ENCODE peak calls at places on chromosomes 5 and 9, in four cellular contexts. I is K562, Q is SK-N-SH, G is GM12878. J is an unnamed sample.

GRCh38 chr5:36200513-36200912 is 41.2 kb downstream of the NADK2 start:
- DNase-seq in G (no peak), I (no peak), Q (no peak), J (no peak)

GRCh38 chr9:18208166-18209059 is 265.5 kb upstream of the ADAMTSL1 start:
- DNase-seq in G (no peak), Q (peak; percentile 6), I (no peak), J (peak; percentile 59)

GRCh38 chr5:143791848-143792701 is 19.9 kb upstream of the HMHB1 start:
- DNase-seq in Q (no peak), G (no peak), I (no peak), J (no peak)

GRCh38 chr9:13952906-13953305 is 361.0 kb downstream of the NFIB start:
- DNase-seq in I (no peak), G (no peak), Q (no peak), J (no peak)

GRCh38 chr5:126694403-126694802 is 82.5 kb upstream of the LMNB1 start:
- DNase-seq in Q (no peak), G (no peak), I (no peak), J (no peak)

GRCh38 chr5:126188804-126189203 is 234.4 kb upstream of the GRAMD2B start:
- DNase-seq in G (no peak), I (no peak), Q (no peak), J (no peak)

GRCh38 chr5:168946363-168946762 is 354.6 kb downstream of the SLIT3 start:
- DNase-seq in Q (peak; percentile 69), I (no peak), G (no peak), J (no peak)

GRCh38 chr5:33894566-33894965 is 2.8 kb upstream of the ADAMTS12 start:
- DNase-seq in I (no peak), Q (no peak), G (no peak), J (no peak)

GRCh38 chr5:172707285-172708182 is 63.5 kb downstream of the DUSP1 start:
- DNase-seq in Q (peak; percentile 79), I (no peak), G (no peak), J (peak; percentile 58)

GRCh38 chr5:116733995-116734716 is 159.5 kb upstream of the SEMA6A start:
- DNase-seq in I (no peak), Q (no peak), G (no peak), J (no peak)

GRCh38 chr9:97109194-97109811 is 70.4 kb upstream of the CTSV start:
- DNase-seq in Q (no peak), I (peak; percentile 8), G (peak; percentile 1), J (peak; percentile 64)

GRCh38 chr9:134624119-134624826 is 17.3 kb upstream of the COL5A1 start:
- DNase-seq in I (no peak), Q (no peak), G (no peak), J (no peak)

GRCh38 chr9:87389936-87390335 is 107.7 kb upstream of the DAPK1 start:
- DNase-seq in Q (no peak), G (no peak), I (no peak), J (no peak)

GRCh38 chr9:24832307-24832706 is 286.6 kb upstream of the IZUMO3 start:
- DNase-seq in Q (peak; percentile 5), G (no peak), I (no peak), J (peak; percentile 3)

GRCh38 chr5:2876183-2876582 is 124.7 kb upstream of the IRX2 start:
- DNase-seq in G (no peak), Q (no peak), I (no peak), J (no peak)

GRCh38 chr5:114223866-114224265 is 138.0 kb upstream of the KCNN2 start:
- DNase-seq in Q (peak; percentile 9), I (no peak), G (no peak), J (peak; percentile 21)

GRCh38 chr5:180080670-180081280 is 9.2 kb upstream of the RNF130 start:
- DNase-seq in G (no peak), I (no peak), Q (no peak), J (no peak)

GRCh38 chr5:80960531-80961375 is 590 bp downstream of the RASGRF2 start:
- DNase-seq in I (no peak), Q (peak; percentile 83), G (no peak), J (peak; percentile 18)

GRCh38 chr5:28505121-28505520 is 1466.7 kb upstream of the CDH9 start:
- DNase-seq in Q (no peak), G (no peak), I (no peak), J (no peak)

GRCh38 chr5:109416882-109417281 is 7.1 kb upstream of the PJA2 start:
- DNase-seq in G (no peak), I (no peak), Q (no peak), J (no peak)

GRCh38 chr5:100777680-100778281 is 125.3 kb downstream of the ST8SIA4 start:
- DNase-seq in G (peak; percentile 80), Q (no peak), I (no peak), J (no peak)

GRCh38 chr5:35230043-35230611 is at the start of gene PRLR:
- DNase-seq in G (no peak), Q (peak; percentile 55), I (no peak), J (peak; percentile 69)

GRCh38 chr9:26756881-26757280 is 135.7 kb downstream of the CAAP1 start:
- DNase-seq in Q (no peak), I (no peak), G (no peak), J (no peak)

GRCh38 chr5:170173227-170173626 is 59.6 kb upstream of the C5orf58 start:
- DNase-seq in G (no peak), Q (no peak), I (no peak), J (no peak)

GRCh38 chr9:34744295-34745221 is 34.6 kb upstream of the CCL21 start:
- DNase-seq in G (no peak), Q (no peak), I (no peak), J (no peak)

GRCh38 chr9:92710368-92710767 is 40.4 kb upstream of the IPPK start:
- DNase-seq in G (no peak), Q (no peak), I (no peak), J (no peak)

GRCh38 chr9:126531591-126531990 is 82.1 kb upstream of the LMX1B start:
- DNase-seq in G (no peak), Q (no peak), I (no peak), J (no peak)

GRCh38 chr9:76255781-76256455 is 138.3 kb downstream of the RFK start:
- DNase-seq in G (no peak), I (no peak), Q (no peak), J (no peak)

GRCh38 chr9:33229359-33230120 is 10.4 kb upstream of the SPINK4 start:
- DNase-seq in Q (no peak), I (no peak), G (no peak), J (peak; percentile 78)

GRCh38 chr5:9523090-9523813 is 22.6 kb downstream of the SEMA5A start:
- DNase-seq in Q (no peak), I (no peak), G (no peak), J (no peak)

GRCh38 chr9:34552606-34552981 is 29.8 kb upstream of the ENHO start:
- DNase-seq in G (no peak), Q (no peak), I (no peak), J (no peak)

GRCh38 chr5:138843789-138844461 is 31.2 kb downstream of the LRRTM2 start:
- DNase-seq in Q (no peak), G (no peak), I (no peak), J (no peak)

GRCh38 chr9:111974092-111974681 is 77.6 kb downstream of the UGCG start:
- DNase-seq in G (no peak), I (no peak), Q (no peak), J (no peak)
- TF ChIP-seq SIN3A in G (no peak), I (no peak), Q (no peak), J (no peak)

DNA sequence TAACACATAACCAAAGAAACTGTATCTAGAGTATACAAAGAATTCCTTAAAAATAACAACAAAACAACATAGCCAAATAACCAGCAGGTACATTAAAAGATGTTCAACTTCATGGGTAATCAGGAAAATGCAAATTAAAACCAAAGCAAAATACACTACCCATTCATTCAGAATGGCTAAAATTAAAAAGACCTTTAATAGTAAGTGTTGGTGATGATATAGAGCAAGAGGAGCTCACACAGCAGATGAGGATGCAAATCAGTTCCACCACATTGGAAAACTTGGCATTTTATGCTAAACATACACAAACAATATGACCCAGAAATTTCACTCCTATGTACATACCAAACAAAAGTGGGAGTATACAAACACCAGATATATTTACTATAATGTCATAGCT is 97.8 kb downstream of the DENND1A start:
- DNase-seq in I (no peak), G (no peak), Q (no peak), J (no peak)
- TF ChIP-seq MXI1 in I (no peak), G (no peak), Q (no peak), J (no peak)

GRCh38 chr5:66829826-66830225 is 233.6 kb downstream of the MAST4 start:
- DNase-seq in I (no peak), Q (no peak), G (no peak), J (no peak)

GRCh38 chr5:66826696-66827095 is 230.5 kb downstream of the MAST4 start:
- DNase-seq in I (no peak), Q (no peak), G (no peak), J (no peak)

GRCh38 chr5:66828046-66828550 is 231.9 kb downstream of the MAST4 start:
- DNase-seq in I (no peak), Q (no peak), G (no peak), J (no peak)

GRCh38 chr5:66830636-66831035 is 234.4 kb downstream of the MAST4 start:
- DNase-seq in G (no peak), I (no peak), Q (no peak), J (no peak)

DNA sequence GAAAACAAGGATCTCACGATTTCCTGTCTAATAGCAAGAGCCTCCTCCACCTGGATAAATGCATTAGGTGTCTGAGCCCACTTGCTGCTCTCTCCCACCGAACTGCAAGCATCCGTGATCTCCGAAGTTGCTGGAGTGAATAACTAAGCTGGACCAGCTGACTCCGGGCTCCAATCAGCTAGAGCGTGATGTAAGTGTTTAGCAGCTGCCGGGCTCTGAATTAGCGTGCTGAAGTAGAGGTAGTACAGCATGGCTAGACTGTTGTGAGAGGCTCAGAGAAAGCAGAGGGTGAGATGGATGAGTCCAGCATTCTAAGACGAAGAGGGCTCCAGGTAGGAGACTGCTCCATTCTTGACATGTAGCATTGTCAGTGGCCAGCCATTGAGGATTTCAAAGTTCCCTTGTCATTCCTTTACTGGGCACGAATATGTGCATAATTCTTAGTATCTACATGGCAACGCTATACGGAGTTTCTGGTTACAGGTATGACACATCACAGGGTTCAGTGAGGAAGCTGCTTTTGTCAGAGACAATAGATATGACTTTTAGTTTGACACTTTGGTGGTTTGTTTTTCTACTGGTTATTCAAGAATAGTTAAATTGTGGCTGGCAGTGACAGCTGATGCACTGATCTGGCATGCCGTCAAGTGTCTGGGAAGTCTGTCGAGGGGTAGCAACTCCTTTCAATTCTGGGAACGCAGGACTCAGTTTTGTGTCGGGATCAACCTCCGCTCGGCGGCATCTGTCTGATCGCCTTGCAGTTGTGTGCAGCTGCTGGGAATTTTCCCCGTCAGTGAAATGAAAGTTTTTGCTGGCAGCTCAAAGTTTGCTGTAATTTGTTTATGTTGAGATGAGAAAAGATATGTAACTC is 232.6 kb downstream of the MAST4 start:
- DNase-seq in Q (peak; percentile 39), I (no peak), G (no peak), J (peak; percentile 7)
- TF ChIP-seq SIN3A in Q (no peak), I (no peak), G (no peak), J (no peak)

GRCh38 chr9:71758785-71759184 is 9.5 kb downstream of the CEMIP2 start:
- DNase-seq in G (no peak), Q (no peak), I (peak; percentile 24), J (peak; percentile 96)
- TF ChIP-seq MXI1 in G (no peak), Q (no peak), I (no peak), J (no peak)

DNA sequence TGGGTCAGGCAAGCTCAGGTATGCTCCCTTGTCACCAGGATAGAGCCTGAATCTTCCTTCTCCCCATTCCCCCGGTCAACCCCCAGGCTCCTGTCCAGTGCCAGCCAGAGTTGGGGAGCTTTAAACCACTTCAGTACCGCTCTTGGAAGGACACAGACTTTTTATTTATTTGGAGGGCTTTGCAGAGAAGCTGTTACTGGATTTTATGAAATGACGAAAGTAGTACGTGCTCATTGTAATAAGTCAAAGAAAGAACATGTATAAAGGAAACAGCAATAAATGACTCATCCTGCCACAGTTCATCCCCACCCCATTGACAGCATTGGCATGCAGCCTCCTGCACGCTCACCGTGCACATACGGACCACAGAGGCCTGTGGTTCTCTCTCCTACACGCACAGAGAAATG is 230.3 kb downstream of the AUH start:
- DNase-seq in Q (no peak), I (no peak), G (no peak), J (no peak)
- TF ChIP-seq SIN3A in Q (peak; percentile 23), I (no peak), G (no peak), J (no peak)